ENCODE peak calls at places on chromosome 22, in eight cellular contexts. One of them, this sample, is unnamed.

GRCh38 chr22:48739348-48740085 is 1088.2 kb downstream of the BRD1 start:
- DNase-seq in CD8-positive, alpha-beta memory T cell: peak; percentile 31
- DNase-seq in heart right ventricle: no peak
- DNase-seq in SJSA1: no peak
- DNase-seq in Karpas-422: no peak
- DNase-seq in sigmoid colon: no peak
- DNase-seq in PC-3: no peak
- DNase-seq in left ventricle myocardium inferior: no peak
- DNase-seq in this sample: peak; percentile 5

GRCh38 chr22:49662681-49663080 is 165.0 kb downstream of the BRD1 start:
- DNase-seq in CD8-positive, alpha-beta memory T cell: no peak
- DNase-seq in heart right ventricle: no peak
- DNase-seq in SJSA1: no peak
- DNase-seq in Karpas-422: no peak
- DNase-seq in sigmoid colon: no peak
- DNase-seq in PC-3: no peak
- DNase-seq in left ventricle myocardium inferior: no peak
- DNase-seq in this sample: no peak

GRCh38 chr22:17781319-17782031 is 7.2 kb upstream of the BID start:
- DNase-seq in CD8-positive, alpha-beta memory T cell: peak; percentile 74
- DNase-seq in heart right ventricle: no peak
- DNase-seq in SJSA1: peak; percentile 79
- DNase-seq in Karpas-422: peak; percentile 51
- DNase-seq in sigmoid colon: no peak
- DNase-seq in PC-3: peak; percentile 25
- DNase-seq in left ventricle myocardium inferior: no peak
- DNase-seq in this sample: no peak

GRCh38 chr22:45398214-45398613 is 15.2 kb downstream of the SMC1B start:
- DNase-seq in CD8-positive, alpha-beta memory T cell: no peak
- DNase-seq in heart right ventricle: no peak
- DNase-seq in SJSA1: no peak
- DNase-seq in Karpas-422: no peak
- DNase-seq in sigmoid colon: no peak
- DNase-seq in PC-3: no peak
- DNase-seq in left ventricle myocardium inferior: no peak
- DNase-seq in this sample: no peak

GRCh38 chr22:20378110-20378509 is 15.8 kb upstream of the ZNF74 start:
- DNase-seq in CD8-positive, alpha-beta memory T cell: no peak
- DNase-seq in heart right ventricle: no peak
- DNase-seq in SJSA1: no peak
- DNase-seq in Karpas-422: no peak
- DNase-seq in sigmoid colon: no peak
- DNase-seq in PC-3: no peak
- DNase-seq in left ventricle myocardium inferior: no peak
- DNase-seq in this sample: no peak

GRCh38 chr22:18970180-18970947 is 34.3 kb upstream of the PRODH start:
- DNase-seq in CD8-positive, alpha-beta memory T cell: peak; percentile 28
- DNase-seq in heart right ventricle: no peak
- DNase-seq in SJSA1: no peak
- DNase-seq in Karpas-422: no peak
- DNase-seq in sigmoid colon: no peak
- DNase-seq in PC-3: no peak
- DNase-seq in left ventricle myocardium inferior: no peak
- DNase-seq in this sample: no peak

GRCh38 chr22:47899894-47900293 is 1137.4 kb downstream of the TBC1D22A start:
- DNase-seq in CD8-positive, alpha-beta memory T cell: no peak
- DNase-seq in heart right ventricle: no peak
- DNase-seq in SJSA1: no peak
- DNase-seq in Karpas-422: no peak
- DNase-seq in sigmoid colon: no peak
- DNase-seq in PC-3: no peak
- DNase-seq in left ventricle myocardium inferior: no peak
- DNase-seq in this sample: no peak

GRCh38 chr22:36732609-36733008 is 29.1 kb upstream of the CACNG2 start:
- DNase-seq in CD8-positive, alpha-beta memory T cell: no peak
- DNase-seq in heart right ventricle: no peak
- DNase-seq in SJSA1: no peak
- DNase-seq in Karpas-422: no peak
- DNase-seq in sigmoid colon: peak; percentile 27
- DNase-seq in PC-3: no peak
- DNase-seq in left ventricle myocardium inferior: no peak
- DNase-seq in this sample: no peak

GRCh38 chr22:49408102-49408836 is 419.4 kb downstream of the BRD1 start:
- DNase-seq in CD8-positive, alpha-beta memory T cell: no peak
- DNase-seq in heart right ventricle: no peak
- DNase-seq in SJSA1: peak; percentile 22
- DNase-seq in Karpas-422: no peak
- DNase-seq in sigmoid colon: peak; percentile 11
- DNase-seq in PC-3: no peak
- DNase-seq in left ventricle myocardium inferior: no peak
- DNase-seq in this sample: no peak

GRCh38 chr22:49325531-49326395 is 501.9 kb downstream of the BRD1 start:
- DNase-seq in CD8-positive, alpha-beta memory T cell: no peak
- DNase-seq in heart right ventricle: no peak
- DNase-seq in SJSA1: peak; percentile 29
- DNase-seq in Karpas-422: no peak
- DNase-seq in sigmoid colon: peak; percentile 41
- DNase-seq in PC-3: no peak
- DNase-seq in left ventricle myocardium inferior: no peak
- DNase-seq in this sample: no peak

GRCh38 chr22:50016988-50017700 is 4.6 kb upstream of the IL17REL start:
- DNase-seq in CD8-positive, alpha-beta memory T cell: peak; percentile 71
- DNase-seq in heart right ventricle: no peak
- DNase-seq in SJSA1: no peak
- DNase-seq in Karpas-422: no peak
- DNase-seq in sigmoid colon: peak; percentile 50
- DNase-seq in PC-3: no peak
- DNase-seq in left ventricle myocardium inferior: peak; percentile 6
- DNase-seq in this sample: no peak

GRCh38 chr22:49340406-49340805 is 487.3 kb downstream of the BRD1 start:
- DNase-seq in CD8-positive, alpha-beta memory T cell: no peak
- DNase-seq in heart right ventricle: no peak
- DNase-seq in SJSA1: no peak
- DNase-seq in Karpas-422: no peak
- DNase-seq in sigmoid colon: no peak
- DNase-seq in PC-3: no peak
- DNase-seq in left ventricle myocardium inferior: no peak
- DNase-seq in this sample: no peak

GRCh38 chr22:35489225-35489624 is 51.4 kb upstream of the RASD2 start:
- DNase-seq in CD8-positive, alpha-beta memory T cell: no peak
- DNase-seq in heart right ventricle: no peak
- DNase-seq in SJSA1: no peak
- DNase-seq in Karpas-422: no peak
- DNase-seq in sigmoid colon: peak; percentile 60
- DNase-seq in PC-3: peak; percentile 70
- DNase-seq in left ventricle myocardium inferior: no peak
- DNase-seq in this sample: no peak

GRCh38 chr22:46439111-46439510 is 98.3 kb downstream of the CELSR1 start:
- DNase-seq in CD8-positive, alpha-beta memory T cell: no peak
- DNase-seq in heart right ventricle: no peak
- DNase-seq in SJSA1: no peak
- DNase-seq in Karpas-422: no peak
- DNase-seq in sigmoid colon: no peak
- DNase-seq in PC-3: no peak
- DNase-seq in left ventricle myocardium inferior: no peak
- DNase-seq in this sample: no peak

GRCh38 chr22:49666146-49666809 is 161.4 kb downstream of the BRD1 start:
- DNase-seq in CD8-positive, alpha-beta memory T cell: peak; percentile 16
- DNase-seq in heart right ventricle: no peak
- DNase-seq in SJSA1: peak; percentile 21
- DNase-seq in Karpas-422: no peak
- DNase-seq in sigmoid colon: peak; percentile 28
- DNase-seq in PC-3: no peak
- DNase-seq in left ventricle myocardium inferior: no peak
- DNase-seq in this sample: no peak

DNA sequence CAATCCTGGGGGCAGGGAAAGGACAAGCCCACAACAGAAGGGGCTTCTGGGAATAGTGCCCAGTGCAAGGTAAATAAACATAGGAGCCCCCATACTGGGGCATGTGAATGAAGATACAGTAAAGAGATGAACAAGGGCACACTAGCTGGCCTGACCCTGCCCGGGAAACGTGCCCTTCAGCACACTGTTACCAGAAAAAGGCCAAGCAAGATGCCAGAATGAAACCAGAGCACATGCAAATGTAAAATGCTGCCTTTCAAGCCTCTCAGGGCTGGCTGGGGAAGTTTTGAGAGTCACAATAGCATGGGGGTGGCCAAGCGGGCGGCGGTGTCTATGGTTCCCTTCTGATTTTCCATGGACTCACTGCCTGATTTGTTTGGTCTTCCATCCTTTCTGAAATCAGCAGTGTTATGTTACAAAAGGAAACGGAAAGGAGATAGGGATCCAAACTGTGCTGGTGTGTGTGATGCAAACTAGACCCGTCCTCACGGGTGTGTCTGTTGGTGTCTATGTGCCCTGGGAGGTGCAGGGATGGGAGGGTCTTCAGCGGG is 18.8 kb upstream of the SUSD2 start:
- DNase-seq in CD8-positive, alpha-beta memory T cell: no peak
- DNase-seq in heart right ventricle: no peak
- DNase-seq in SJSA1: no peak
- DNase-seq in Karpas-422: peak; percentile 83
- DNase-seq in sigmoid colon: no peak
- DNase-seq in PC-3: no peak
- DNase-seq in left ventricle myocardium inferior: no peak
- DNase-seq in this sample: no peak
- H3K4me1 ChIP-seq in CD8-positive, alpha-beta memory T cell: peaks cover 32% of the 10 kb centered on the region
- H3K4me1 ChIP-seq in heart right ventricle: peaks cover 75% of the 10 kb centered on the region
- H3K4me1 ChIP-seq in SJSA1: peaks cover 7% of the 10 kb centered on the region
- H3K4me1 ChIP-seq in Karpas-422: peaks cover 65% of the 10 kb centered on the region
- H3K4me1 ChIP-seq in sigmoid colon: peaks cover 77% of the 10 kb centered on the region
- H3K4me1 ChIP-seq in PC-3: peaks cover 6% of the 10 kb centered on the region
- H3K4me1 ChIP-seq in left ventricle myocardium inferior: peaks cover 89% of the 10 kb centered on the region
- H3K4me1 ChIP-seq in this sample: peaks cover 28% of the 10 kb centered on the region

DNA sequence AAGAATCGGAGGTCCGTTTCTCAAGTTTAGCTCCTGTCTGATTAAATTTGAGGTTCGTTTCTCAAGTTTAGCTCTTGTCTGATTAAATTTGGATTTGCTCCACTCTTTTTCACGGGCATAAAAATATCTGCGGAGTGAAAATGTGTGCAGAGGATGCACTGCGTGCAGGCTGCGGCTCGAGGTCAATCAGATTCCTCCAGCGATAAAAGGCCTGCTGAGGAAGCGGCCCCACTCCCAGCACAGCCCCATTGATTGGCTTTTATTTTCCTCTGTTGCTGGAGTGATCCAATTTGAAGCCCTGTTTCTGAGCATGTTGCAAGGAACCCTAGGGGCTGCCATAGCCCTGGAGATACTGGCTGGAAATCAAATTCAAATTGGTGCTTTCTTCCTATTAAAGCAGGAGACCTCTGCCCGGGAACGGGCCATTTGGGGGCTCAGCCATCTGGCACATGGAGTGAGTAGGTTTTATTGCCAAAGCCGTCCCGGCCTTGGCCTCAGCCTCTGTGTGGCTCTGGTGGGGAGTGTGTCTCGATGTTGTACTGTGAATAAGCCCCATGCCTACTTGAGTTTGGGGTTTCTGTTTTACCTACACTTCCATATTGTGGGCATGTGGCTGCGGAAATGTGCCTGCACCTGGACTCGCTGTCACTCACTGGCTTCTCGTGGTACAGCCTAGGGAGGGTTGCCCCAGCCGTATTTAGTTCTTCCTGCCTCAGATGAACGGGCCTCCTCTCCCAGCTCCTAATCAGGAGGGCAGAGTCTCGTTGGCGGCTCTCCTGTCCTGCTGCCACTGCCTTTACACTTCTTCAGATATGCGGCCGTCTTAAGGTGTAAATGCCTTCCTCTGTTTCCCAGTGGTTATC is 25.5 kb downstream of the PARVB start:
- DNase-seq in CD8-positive, alpha-beta memory T cell: no peak
- DNase-seq in heart right ventricle: no peak
- DNase-seq in SJSA1: no peak
- DNase-seq in Karpas-422: no peak
- DNase-seq in sigmoid colon: no peak
- DNase-seq in PC-3: no peak
- DNase-seq in left ventricle myocardium inferior: no peak
- DNase-seq in this sample: no peak
- H3K4me3 ChIP-seq in CD8-positive, alpha-beta memory T cell: no peak overlapping the region
- H3K4me3 ChIP-seq in heart right ventricle: no peak overlapping the region
- H3K4me3 ChIP-seq in SJSA1: no peak overlapping the region
- H3K4me3 ChIP-seq in Karpas-422: no peak overlapping the region
- H3K4me3 ChIP-seq in sigmoid colon: no peak overlapping the region
- H3K4me3 ChIP-seq in PC-3: no peak overlapping the region
- H3K4me3 ChIP-seq in left ventricle myocardium inferior: no peak overlapping the region
- H3K4me3 ChIP-seq in this sample: no peak overlapping the region

DNA sequence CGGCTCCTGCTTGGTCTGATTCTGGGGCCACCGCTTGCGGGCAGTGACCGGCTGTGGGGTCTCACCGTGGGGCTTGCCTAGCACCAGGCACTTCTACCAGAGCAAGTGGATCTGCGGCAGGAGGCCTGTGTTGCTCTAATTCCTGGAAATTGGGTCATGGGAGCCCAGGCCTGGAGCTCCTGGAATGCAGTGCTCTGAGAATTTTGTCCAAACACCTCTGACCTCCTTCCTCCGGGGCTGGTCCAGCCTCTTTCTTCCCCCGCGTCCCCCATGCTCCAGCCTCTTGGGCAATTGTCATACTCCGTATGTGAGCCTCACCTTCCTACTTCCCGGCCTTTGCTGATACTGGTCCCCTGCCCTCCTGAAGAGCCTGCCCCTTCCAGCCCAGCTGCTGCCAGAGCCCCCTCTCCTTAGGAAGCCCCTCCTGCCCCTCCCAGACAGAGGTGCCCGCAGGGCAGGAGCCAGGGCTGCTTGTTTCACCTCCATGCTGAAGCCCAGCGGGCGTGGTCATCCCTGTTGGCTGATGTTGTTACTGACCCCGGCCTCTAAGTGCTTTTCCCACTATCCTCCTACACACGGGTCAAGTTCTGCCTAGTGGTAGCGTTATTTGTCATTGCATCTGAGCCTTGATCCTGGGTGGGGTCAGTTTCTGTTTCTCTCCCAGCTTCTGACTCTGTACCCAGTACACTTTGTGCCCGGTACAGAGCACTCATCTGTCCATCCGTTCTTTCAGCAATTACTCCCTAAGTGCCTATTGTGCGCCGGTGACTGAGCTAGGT is 9.6 kb downstream of the MGAT3 start:
- DNase-seq in CD8-positive, alpha-beta memory T cell: no peak
- DNase-seq in heart right ventricle: no peak
- DNase-seq in SJSA1: no peak
- DNase-seq in Karpas-422: peak; percentile 46
- DNase-seq in sigmoid colon: no peak
- DNase-seq in PC-3: no peak
- DNase-seq in left ventricle myocardium inferior: no peak
- DNase-seq in this sample: no peak
- H3K27ac ChIP-seq in CD8-positive, alpha-beta memory T cell: no peak overlapping the region
- H3K27ac ChIP-seq in heart right ventricle: peak overlapping the region; percentile 83
- H3K27ac ChIP-seq in SJSA1: no peak overlapping the region
- H3K27ac ChIP-seq in Karpas-422: peak overlapping the region; percentile 99
- H3K27ac ChIP-seq in sigmoid colon: peak overlapping the region; percentile 28
- H3K27ac ChIP-seq in PC-3: no peak overlapping the region
- H3K27ac ChIP-seq in left ventricle myocardium inferior: peak overlapping the region; percentile 89
- H3K27ac ChIP-seq in this sample: no peak overlapping the region

GRCh38 chr22:33389927-33390326 is 331.7 kb upstream of the SYN3 start:
- DNase-seq in CD8-positive, alpha-beta memory T cell: no peak
- DNase-seq in heart right ventricle: no peak
- DNase-seq in SJSA1: peak; percentile 83
- DNase-seq in Karpas-422: no peak
- DNase-seq in sigmoid colon: no peak
- DNase-seq in PC-3: no peak
- DNase-seq in left ventricle myocardium inferior: no peak
- DNase-seq in this sample: no peak
- H3K4me1 ChIP-seq in CD8-positive, alpha-beta memory T cell: no peaks in the 10 kb centered on the region
- H3K4me1 ChIP-seq in heart right ventricle: peaks cover 2% of the 10 kb centered on the region
- H3K4me1 ChIP-seq in SJSA1: peaks cover 12% of the 10 kb centered on the region
- H3K4me1 ChIP-seq in Karpas-422: no peaks in the 10 kb centered on the region
- H3K4me1 ChIP-seq in sigmoid colon: no peaks in the 10 kb centered on the region
- H3K4me1 ChIP-seq in PC-3: no peaks in the 10 kb centered on the region
- H3K4me1 ChIP-seq in left ventricle myocardium inferior: peaks cover 8% of the 10 kb centered on the region
- H3K4me1 ChIP-seq in this sample: no peaks in the 10 kb centered on the region

This sample was measured in naive thymus-derived CD4-positive, alpha-beta T cell.